ENCODE peak calls at places on chromosome 19, in seven cellular contexts. F is progenitor cell of endocrine pancreas, Y is RWPE2, O is GM23338, T is PC-3, A is neural crest cell, P is lower leg skin. I is an unnamed sample.
A peak's percentile ranks its signal among the peaks of the same experiment; 100 is the strongest.

GRCh38 chr19:45824531-45825262 is 9.6 kb upstream of the RSPH6A start:
- DNase-seq in F (no peak), Y (no peak), O (no peak), T (no peak), A (no peak), P (no peak), I (no peak)

GRCh38 chr19:39916851-39917396 is 17.5 kb downstream of the FCGBP start:
- DNase-seq in F (no peak), Y (no peak), O (no peak), T (no peak), A (no peak), P (no peak), I (peak; percentile 51)

GRCh38 chr19:4284974-4285373 is 5.9 kb downstream of the SHD start:
- DNase-seq in F (no peak), Y (no peak), O (no peak), T (no peak), A (no peak), P (no peak), I (no peak)

GRCh38 chr19:5778402-5778801 is 6.1 kb downstream of the PRR22 start:
- DNase-seq in F (no peak), Y (no peak), O (no peak), T (no peak), A (no peak), P (no peak), I (no peak)

GRCh38 chr19:44111910-44112463 is 1.2 kb upstream of the ZNF225 start:
- DNase-seq in F (no peak), Y (peak; percentile 64), O (peak; percentile 96), T (no peak), A (peak; percentile 4), P (no peak), I (no peak)

GRCh38 chr19:41872775-41873647 is 4.1 kb upstream of the CD79A start:
- DNase-seq in F (peak; percentile 74), Y (peak; percentile 86), O (peak; percentile 96), T (peak; percentile 75), A (peak; percentile 53), P (no peak), I (no peak)

GRCh38 chr19:49364083-49364687 is 508 bp downstream of the DKKL1 start:
- DNase-seq in F (no peak), Y (no peak), O (no peak), T (no peak), A (no peak), P (no peak), I (no peak)

GRCh38 chr19:29680447-29680846 is 15.2 kb downstream of the PLEKHF1 start:
- DNase-seq in F (no peak), Y (no peak), O (no peak), T (no peak), A (no peak), P (no peak), I (no peak)

GRCh38 chr19:29858000-29858596 is 46.3 kb downstream of the CCNE1 start:
- DNase-seq in F (peak; percentile 53), Y (no peak), O (peak; percentile 87), T (peak; percentile 37), A (no peak), P (no peak), I (no peak)

GRCh38 chr19:2013683-2013961 is 1.9 kb downstream of the BTBD2 start:
- DNase-seq in F (no peak), Y (no peak), O (no peak), T (no peak), A (no peak), P (no peak), I (no peak)

GRCh38 chr19:48878219-48879024 is 6.2 kb downstream of the PPP1R15A start:
- DNase-seq in F (no peak), Y (no peak), O (no peak), T (no peak), A (no peak), P (no peak), I (no peak)

GRCh38 chr19:17296278-17296677 is 6.9 kb downstream of the ABHD8 start:
- DNase-seq in F (no peak), Y (no peak), O (no peak), T (peak; percentile 76), A (no peak), P (no peak), I (no peak)

GRCh38 chr19:488505-489417 is 7.5 kb upstream of the MADCAM1 start:
- DNase-seq in F (peak; percentile 94), Y (peak; percentile 92), O (peak; percentile 96), T (peak; percentile 88), A (peak; percentile 91), P (peak; percentile 88), I (peak; percentile 97)

GRCh38 chr19:491146-491741 is 5.0 kb upstream of the MADCAM1 start:
- DNase-seq in F (no peak), Y (no peak), O (peak; percentile 48), T (peak; percentile 28), A (no peak), P (no peak), I (no peak)

GRCh38 chr19:492091-492531 is 4.2 kb upstream of the MADCAM1 start:
- DNase-seq in F (no peak), Y (no peak), O (peak; percentile 44), T (peak; percentile 11), A (no peak), P (no peak), I (no peak)

GRCh38 chr19:485583-486236 is 10.6 kb upstream of the MADCAM1 start:
- DNase-seq in F (no peak), Y (no peak), O (no peak), T (no peak), A (peak; percentile 68), P (peak; percentile 66), I (no peak)

DNA sequence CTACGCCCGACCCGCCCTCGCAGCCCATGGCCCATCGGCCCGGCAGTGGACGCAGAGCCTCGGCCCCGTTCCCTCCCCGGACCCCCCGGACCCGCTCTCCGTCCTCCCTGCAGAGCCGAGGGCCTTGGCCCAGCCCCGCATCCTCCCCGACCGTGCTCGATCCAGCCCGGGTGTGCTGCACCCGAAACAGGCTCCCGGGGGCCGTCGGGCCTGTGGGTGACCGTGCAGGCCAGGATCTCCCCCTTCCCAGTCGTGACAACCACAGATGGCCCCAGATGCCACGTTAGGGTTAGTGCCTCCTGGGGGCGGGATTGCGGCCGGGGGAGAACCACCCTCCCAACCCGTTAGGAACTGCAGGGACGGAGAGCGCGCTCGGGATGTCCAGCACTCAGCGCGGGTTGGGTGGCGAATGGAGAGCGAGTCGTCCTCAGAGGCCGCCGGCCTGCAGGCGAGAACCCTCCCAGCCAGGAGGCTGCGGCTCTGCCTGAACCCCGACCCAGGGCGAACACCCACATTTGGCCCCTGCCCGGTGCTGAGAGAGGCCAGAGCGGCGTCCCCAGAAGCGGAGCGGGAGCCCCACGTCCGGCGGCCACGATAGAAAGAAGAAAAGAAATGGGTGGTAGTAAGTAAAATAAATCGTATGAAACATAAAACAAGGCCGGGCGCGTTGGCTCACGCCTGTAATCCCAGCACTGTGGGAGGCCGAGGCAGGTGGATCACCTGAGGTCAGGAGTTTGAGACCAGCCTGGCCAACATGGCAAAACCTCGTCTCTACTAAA is 6.7 kb upstream of the MADCAM1 start:
- DNase-seq in F (no peak), Y (no peak), O (peak; percentile 72), T (peak; percentile 13), A (no peak), P (no peak), I (no peak)
- TF ChIP-seq CTCF in F (no peak), Y (no peak), O (no peak), T (no peak), A (no peak), P (no peak), I (no peak)

GRCh38 chr19:58054792-58055482 is 4.1 kb upstream of the ZNF135 start:
- DNase-seq in F (no peak), Y (no peak), O (peak; percentile 92), T (no peak), A (no peak), P (no peak), I (no peak)
- TF ChIP-seq CTCF in F (no peak), Y (no peak), O (peak; percentile 74), T (no peak), A (no peak), P (no peak), I (no peak)

GRCh38 chr19:54462713-54463530 is 656 bp downstream of the LENG9 start:
- DNase-seq in F (no peak), Y (no peak), O (peak; percentile 81), T (peak; percentile 63), A (peak; percentile 36), P (peak; percentile 55), I (peak; percentile 74)
- TF ChIP-seq CTCF in F (peak; percentile 20), Y (peak; percentile 35), O (peak; percentile 65), T (peak; percentile 59), A (peak; percentile 27), P (no peak), I (peak; percentile 31)

GRCh38 chr19:19385131-19385899 is 20.2 kb upstream of the GATAD2A start:
- DNase-seq in F (peak; percentile 100), Y (peak; percentile 100), O (peak; percentile 99), T (peak; percentile 99), A (peak; percentile 98), P (peak; percentile 99), I (peak; percentile 100)
- TF ChIP-seq CTCF in F (peak; percentile 9), Y (no peak), O (peak; percentile 5), T (no peak), A (no peak), P (no peak), I (no peak)

GRCh38 chr19:7681336-7682174 is 922 bp downstream of the TRAPPC5 start:
- DNase-seq in F (peak; percentile 48), Y (no peak), O (peak; percentile 97), T (peak; percentile 75), A (peak; percentile 63), P (peak; percentile 80), I (no peak)
- TF ChIP-seq CTCF in F (peak; percentile 47), Y (peak; percentile 47), O (peak; percentile 67), T (peak; percentile 67), A (peak; percentile 55), P (no peak), I (peak; percentile 65)

DNA sequence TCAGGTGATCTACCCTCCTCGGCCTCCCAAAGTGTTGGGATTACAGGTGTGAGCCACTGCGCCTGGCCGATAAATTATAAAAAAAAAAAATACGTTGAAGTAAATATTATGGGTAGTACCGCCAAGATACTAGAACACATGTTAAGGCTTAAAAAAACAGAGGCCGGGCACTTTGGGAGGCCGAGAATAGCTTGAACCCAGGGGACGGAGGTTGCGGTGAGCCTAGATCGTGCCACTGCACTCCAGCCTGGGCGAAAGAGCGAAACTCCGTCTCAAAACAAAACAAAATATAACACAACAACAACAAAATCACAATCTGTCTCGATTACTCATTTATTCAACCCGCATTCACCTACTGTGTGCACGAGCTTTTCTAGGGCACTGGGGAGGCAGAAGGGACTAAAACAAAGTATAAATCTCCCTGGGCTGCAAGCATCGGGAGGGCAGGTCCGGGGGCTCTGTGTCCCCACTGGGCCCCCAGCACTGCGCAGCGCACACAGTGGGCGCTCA is 1.3 kb upstream of the BICRA start:
- DNase-seq in F (no peak), Y (no peak), O (no peak), T (no peak), A (no peak), P (no peak), I (no peak)
- TF ChIP-seq CTCF in F (no peak), Y (no peak), O (no peak), T (no peak), A (no peak), P (no peak), I (no peak)

GRCh38 chr19:58091251-58091995 is 6.6 kb downstream of the ZSCAN18 start:
- DNase-seq in F (no peak), Y (no peak), O (peak; percentile 67), T (no peak), A (no peak), P (no peak), I (no peak)
- TF ChIP-seq CTCF in F (no peak), Y (no peak), O (peak; percentile 44), T (no peak), A (no peak), P (no peak), I (no peak)

GRCh38 chr19:15260939-15261338 is 28.7 kb upstream of the EPHX3 start:
- DNase-seq in F (no peak), Y (no peak), O (peak; percentile 46), T (peak; percentile 18), A (no peak), P (no peak), I (no peak)
- TF ChIP-seq CTCF in F (peak; percentile 39), Y (peak; percentile 42), O (peak; percentile 49), T (peak; percentile 57), A (peak; percentile 53), P (no peak), I (peak; percentile 51)